ENCODE peak calls at places on chromosomes 16 and 17, in six cellular contexts. D, F, H, L, K and T are unnamed samples.

GRCh38 chr17:21271767-21272166 is 12.7 kb upstream of the MAP2K3 start:
- DNase-seq in L (no peak), K (no peak), D (no peak), H (no peak), F (no peak), T (no peak)

GRCh38 chr16:48047755-48048154 is 108.0 kb downstream of the ABCC12 start:
- DNase-seq in K (no peak), D (no peak), H (no peak), L (no peak), F (no peak), T (no peak)

GRCh38 chr16:53132406-53132805 is 77.6 kb downstream of the CHD9 start:
- DNase-seq in H (no peak), L (no peak), K (no peak), D (peak; percentile 9), F (no peak), T (peak; percentile 37)

GRCh38 chr16:26198221-26198620 is 506.5 kb downstream of the HS3ST4 start:
- DNase-seq in D (no peak), H (no peak), L (no peak), K (no peak), F (no peak), T (no peak)

GRCh38 chr16:2963074-2963610 is 933 bp upstream of the KREMEN2 start:
- DNase-seq in F (no peak), D (no peak), L (peak; percentile 73), K (no peak), H (no peak), T (no peak)

GRCh38 chr16:48361540-48361939 is 23.7 kb downstream of the SIAH1 start:
- DNase-seq in L (no peak), H (no peak), D (no peak), K (no peak), F (no peak), T (no peak)

GRCh38 chr16:48361012-48361411 is 24.2 kb downstream of the SIAH1 start:
- DNase-seq in F (no peak), H (no peak), K (no peak), D (no peak), L (no peak), T (no peak)

GRCh38 chr17:46783031-46783593 is 35.4 kb downstream of the WNT3 start:
- DNase-seq in H (no peak), L (no peak), K (no peak), D (no peak), F (no peak), T (no peak)

GRCh38 chr16:47132310-47132709 is 11.4 kb downstream of the NETO2 start:
- DNase-seq in D (no peak), L (no peak), K (no peak), H (no peak), F (no peak), T (peak; percentile 11)

GRCh38 chr17:60640503-60640902 is 37.1 kb upstream of the BCAS3 start:
- DNase-seq in K (no peak), L (no peak), D (peak; percentile 42), F (no peak), H (no peak), T (peak; percentile 24)

GRCh38 chr16:11011326-11011725 is 67.0 kb downstream of the CLEC16A start:
- DNase-seq in D (no peak), K (no peak), H (no peak), F (no peak), L (no peak), T (no peak)

GRCh38 chr16:25093208-25094061 is 18.1 kb upstream of the LCMT1 start:
- DNase-seq in K (peak; percentile 23), F (no peak), L (no peak), H (no peak), D (no peak), T (no peak)

GRCh38 chr17:4405038-4405669 is 28.6 kb upstream of the SPNS3 start:
- DNase-seq in L (no peak), K (no peak), H (no peak), D (no peak), F (no peak), T (no peak)

GRCh38 chr16:2032285-2033056 is 5.8 kb downstream of the NHERF2 start:
- DNase-seq in K (no peak), D (peak; percentile 72), L (no peak), H (peak; percentile 48), F (no peak), T (no peak)

GRCh38 chr16:89572042-89572441 is 3.5 kb upstream of the CPNE7 start:
- DNase-seq in K (no peak), F (no peak), D (no peak), L (no peak), H (no peak), T (no peak)

GRCh38 chr17:19978206-19978802 is 676 bp upstream of the AKAP10 start:
- DNase-seq in K (peak; percentile 34), F (peak; percentile 53), L (peak; percentile 84), D (no peak), H (no peak), T (peak; percentile 8)

GRCh38 chr16:268141-269053 is 7.3 kb downstream of the RGS11 start:
- DNase-seq in D (no peak), F (no peak), H (no peak), K (no peak), L (no peak), T (no peak)

GRCh38 chr16:4693956-4694663 is 748 bp downstream of the NUDT16L1 start:
- DNase-seq in K (peak; percentile 47), F (peak; percentile 50), D (peak; percentile 77), L (peak; percentile 90), H (peak; percentile 49), T (peak; percentile 46)

GRCh38 chr17:34246872-34247271 is 8.2 kb upstream of the CCL2 start:
- DNase-seq in L (no peak), F (no peak), K (no peak), D (no peak), H (no peak), T (no peak)

GRCh38 chr16:1612320-1613111 is at the start of gene CRAMP1:
- DNase-seq in F (no peak), L (no peak), H (no peak), D (peak; percentile 39), K (peak; percentile 23), T (peak; percentile 4)

GRCh38 chr17:55577687-55578086 is 66.4 kb upstream of the SMIM36 start:
- DNase-seq in D (no peak), H (peak; percentile 34), L (peak; percentile 83), F (peak; percentile 47), K (peak; percentile 40), T (no peak)

GRCh38 chr17:7843536-7844291 is 9.7 kb downstream of the KDM6B start:
- DNase-seq in L (peak; percentile 97), H (peak; percentile 83), K (peak; percentile 81), F (peak; percentile 91), D (peak; percentile 91), T (peak; percentile 82)

GRCh38 chr17:76241205-76241539 is 879 bp upstream of the RNF157 start:
- DNase-seq in H (no peak), D (peak; percentile 62), K (no peak), L (no peak), F (no peak), T (no peak)

GRCh38 chr16:23496826-23497542 is 13.3 kb downstream of the GGA2 start:
- DNase-seq in H (no peak), F (peak; percentile 74), K (no peak), L (peak; percentile 41), D (peak; percentile 73), T (peak; percentile 69)

GRCh38 chr17:73797594-73798110 is 153.4 kb upstream of the SDK2 start:
- DNase-seq in F (no peak), D (no peak), K (no peak), L (no peak), H (no peak), T (no peak)

GRCh38 chr16:1351582-1352362 is at the start of the genes GNPTG and TSR3:
- DNase-seq in F (peak; percentile 83), H (peak; percentile 87), D (peak; percentile 97), K (peak; percentile 93), L (peak; percentile 97), T (peak; percentile 81)

GRCh38 chr16:54248863-54249710 is 37.5 kb downstream of the IRX3 start:
- DNase-seq in K (no peak), F (no peak), L (no peak), H (no peak), D (no peak), T (no peak)

DNA sequence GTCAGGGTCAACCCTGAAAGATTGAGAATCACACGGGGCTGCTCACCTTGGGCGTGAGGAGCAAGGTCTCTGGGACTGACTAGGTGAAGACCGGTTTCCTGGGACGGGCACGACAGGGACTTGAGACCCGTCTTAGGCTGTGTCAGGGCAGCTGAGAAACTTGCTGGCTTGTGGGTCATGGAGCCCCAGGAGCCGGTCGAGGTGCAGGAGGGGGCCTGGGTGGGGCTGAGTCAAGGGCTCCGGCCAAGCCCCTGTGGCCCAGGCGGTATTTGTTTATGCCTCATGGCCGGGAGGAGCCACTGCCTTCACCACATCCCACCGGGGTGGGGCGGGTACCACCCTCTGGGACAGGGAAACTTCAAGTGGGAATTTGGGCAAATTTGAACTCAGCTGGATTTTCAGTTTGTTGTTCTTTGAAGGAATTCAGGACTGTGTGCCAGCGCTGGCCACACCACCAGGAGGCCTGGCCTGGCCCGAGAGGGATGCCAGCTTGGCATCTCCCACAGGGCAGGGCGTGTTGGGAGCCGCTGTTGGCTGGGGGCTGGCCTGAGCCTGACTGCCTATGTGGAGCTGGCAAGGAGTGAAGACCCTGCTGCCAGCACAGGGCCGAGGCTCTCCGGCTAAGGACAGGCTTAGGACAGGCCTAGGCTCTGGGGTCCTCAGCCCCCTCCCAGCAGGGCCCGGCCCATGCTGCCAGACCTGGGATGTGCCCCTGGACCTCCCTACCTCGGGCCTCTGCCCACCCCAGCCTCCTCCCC is 116.1 kb downstream of the METRNL start:
- DNase-seq in F (peak; percentile 31), H (peak; percentile 60), D (peak; percentile 73), K (no peak), L (peak; percentile 76), T (peak; percentile 83)
- H3K4me3 ChIP-seq in F (no peak overlapping the region), H (no peak overlapping the region), D (no peak overlapping the region), K (no peak overlapping the region), L (no peak overlapping the region), T (no peak overlapping the region)

GRCh38 chr17:29623283-29623647 is 553 bp upstream of the CORO6 start:
- DNase-seq in D (no peak), H (no peak), L (no peak), K (no peak), F (no peak), T (no peak)
- H3K4me3 ChIP-seq in D (peak overlapping the region; percentile 67), H (peak overlapping the region; percentile 73), L (peak overlapping the region; percentile 75), K (peak overlapping the region; percentile 74), F (peak overlapping the region; percentile 67), T (peak overlapping the region; percentile 80)

GRCh38 chr16:88383401-88384221 is 852 bp downstream of the ZNF469 start:
- DNase-seq in L (peak; percentile 80), D (peak; percentile 82), H (peak; percentile 46), K (no peak), F (no peak), T (peak; percentile 59)

GRCh38 chr16:88385112-88385594 is 2.4 kb downstream of the ZNF469 start:
- DNase-seq in L (no peak), F (no peak), D (no peak), H (no peak), K (no peak), T (no peak)

GRCh38 chr16:88385831-88386815 is 3.4 kb downstream of the ZNF469 start:
- DNase-seq in K (no peak), H (peak; percentile 8), F (no peak), L (peak; percentile 33), D (no peak), T (no peak)

GRCh38 chr16:88382491-88383400 is at the start of gene ZNF469:
- DNase-seq in K (no peak), F (no peak), D (peak; percentile 67), H (peak; percentile 14), L (peak; percentile 73), T (peak; percentile 40)

GRCh38 chr16:88384222-88385111 is 1.7 kb downstream of the ZNF469 start:
- DNase-seq in H (no peak), L (peak; percentile 41), F (no peak), K (no peak), D (peak; percentile 12), T (no peak)
- H3K4me3 ChIP-seq in H (peak overlapping the region; percentile 64), L (peak overlapping the region; percentile 68), F (peak overlapping the region; percentile 46), K (no peak overlapping the region), D (peak overlapping the region; percentile 67), T (peak overlapping the region; percentile 77)

GRCh38 chr17:48056879-48057278 is 8.7 kb downstream of the NFE2L1 start:
- DNase-seq in H (no peak), L (peak; percentile 55), D (no peak), F (no peak), K (no peak), T (no peak)
- H3K4me3 ChIP-seq in H (no peak overlapping the region), L (no peak overlapping the region), D (no peak overlapping the region), F (no peak overlapping the region), K (no peak overlapping the region), T (no peak overlapping the region)